ENCODE peak calls at places on chromosomes 16 and 17, in seven cellular contexts. V is colonic mucosa; G is AG09309; S is esophagus muscularis mucosa; H is prostate gland; R is astrocyte of the spinal cord; L is CD8-positive, alpha-beta T cell. I is an unnamed sample.
A peak's percentile ranks its signal among the peaks of the same experiment; 100 is the strongest.

GRCh38 chr16:14957576-14958322 is 17.1 kb upstream of the PDXDC1 start:
- DNase-seq in V (no peak), G (no peak), S (no peak), H (no peak), R (no peak), L (no peak), I (no peak)

GRCh38 chr16:11254913-11255736 is 879 bp downstream of the SOCS1 start:
- DNase-seq in V (peak; percentile 49), G (no peak), S (no peak), H (peak; percentile 24), R (peak; percentile 48), L (peak; percentile 57), I (no peak)

GRCh38 chr16:71594000-71594646 is 17.2 kb upstream of the TAT start:
- DNase-seq in V (no peak), G (no peak), S (no peak), H (no peak), R (no peak), L (no peak), I (no peak)

GRCh38 chr16:49596699-49597291 is 223.2 kb downstream of the C16orf78 start:
- DNase-seq in V (no peak), G (no peak), S (no peak), H (no peak), R (peak; percentile 23), L (no peak), I (no peak)

GRCh38 chr17:80223142-80223815 is 3.1 kb downstream of the SLC26A11 start:
- DNase-seq in V (no peak), G (no peak), S (no peak), H (no peak), R (no peak), L (no peak), I (no peak)

GRCh38 chr16:81616321-81617020 is 162.6 kb upstream of the PLCG2 start:
- DNase-seq in V (peak; percentile 60), G (no peak), S (no peak), H (peak; percentile 71), R (peak; percentile 72), L (peak; percentile 62), I (no peak)

GRCh38 chr17:42180922-42181850 is at the start of gene KCNH4:
- DNase-seq in V (peak; percentile 74), G (peak; percentile 16), S (no peak), H (peak; percentile 38), R (peak; percentile 47), L (peak; percentile 67), I (no peak)

GRCh38 chr17:29162909-29163341 is 17.3 kb downstream of the MYO18A start:
- DNase-seq in V (no peak), G (no peak), S (no peak), H (no peak), R (no peak), L (no peak), I (no peak)

GRCh38 chr17:37752482-37752881 is 7.6 kb upstream of the HNF1B start:
- DNase-seq in V (no peak), G (peak; percentile 59), S (no peak), H (no peak), R (peak; percentile 70), L (no peak), I (peak; percentile 81)

GRCh38 chr16:70661918-70662641 is 15.7 kb downstream of the IL34 start:
- DNase-seq in V (no peak), G (no peak), S (no peak), H (no peak), R (peak; percentile 58), L (no peak), I (no peak)

GRCh38 chr16:23088018-23088417 is 61.2 kb downstream of the USP31 start:
- DNase-seq in V (no peak), G (no peak), S (no peak), H (no peak), R (no peak), L (no peak), I (no peak)

GRCh38 chr16:46748775-46749705 is 896 bp upstream of the MYLK3 start:
- DNase-seq in V (no peak), G (no peak), S (no peak), H (no peak), R (no peak), L (no peak), I (no peak)

GRCh38 chr16:72241930-72242329 is 70.0 kb upstream of the PMFBP1 start:
- DNase-seq in V (peak; percentile 31), G (no peak), S (no peak), H (peak; percentile 8), R (peak; percentile 59), L (no peak), I (no peak)

GRCh38 chr17:17635126-17635525 is 43.6 kb upstream of the PEMT start:
- DNase-seq in V (no peak), G (no peak), S (no peak), H (no peak), R (no peak), L (no peak), I (no peak)

GRCh38 chr17:1386265-1386664 is 13.8 kb downstream of the YWHAE start:
- DNase-seq in V (no peak), G (no peak), S (no peak), H (no peak), R (no peak), L (no peak), I (no peak)

GRCh38 chr16:30543067-30543466 is 8.4 kb upstream of the ZNF747 start:
- DNase-seq in V (no peak), G (no peak), S (no peak), H (no peak), R (no peak), L (no peak), I (no peak)

GRCh38 chr17:7748098-7748775 is 30.7 kb downstream of the DNAH2 start:
- DNase-seq in V (no peak), G (no peak), S (no peak), H (no peak), R (peak; percentile 15), L (no peak), I (no peak)

GRCh38 chr17:77704048-77704815 is 254.3 kb upstream of the TNRC6C start:
- DNase-seq in V (no peak), G (no peak), S (no peak), H (no peak), R (no peak), L (no peak), I (no peak)

GRCh38 chr17:76370261-76370993 is 14.0 kb upstream of the SPHK1 start:
- DNase-seq in V (no peak), G (peak; percentile 92), S (no peak), H (peak; percentile 29), R (peak; percentile 95), L (no peak), I (no peak)

GRCh38 chr17:61816538-61816937 is 46.8 kb downstream of the BRIP1 start:
- DNase-seq in V (no peak), G (no peak), S (no peak), H (no peak), R (no peak), L (no peak), I (no peak)

GRCh38 chr17:51341457-51341856 is 81.1 kb downstream of the UTP18 start:
- DNase-seq in V (no peak), G (no peak), S (no peak), H (no peak), R (no peak), L (no peak), I (no peak)

GRCh38 chr17:66461343-66461995 is 159.1 kb downstream of the PRKCA start:
- DNase-seq in V (no peak), G (no peak), S (no peak), H (no peak), R (no peak), L (no peak), I (no peak)

GRCh38 chr17:64200080-64201042 is 62.7 kb downstream of the TEX2 start:
- DNase-seq in V (no peak), G (no peak), S (no peak), H (no peak), R (peak; percentile 30), L (no peak), I (no peak)

GRCh38 chr16:72399811-72400210 is 227.9 kb upstream of the PMFBP1 start:
- DNase-seq in V (no peak), G (no peak), S (no peak), H (no peak), R (no peak), L (no peak), I (no peak)

GRCh38 chr17:56594528-56595418 is 1.3 kb downstream of the NOG start:
- DNase-seq in V (no peak), G (no peak), S (no peak), H (no peak), R (peak; percentile 5), L (no peak), I (no peak)

GRCh38 chr17:65018612-65019290 is 37.8 kb downstream of the GNA13 start:
- DNase-seq in V (no peak), G (no peak), S (no peak), H (no peak), R (no peak), L (no peak), I (no peak)

GRCh38 chr16:79915264-79916160 is 315.0 kb upstream of the MAF start:
- DNase-seq in V (no peak), G (no peak), S (no peak), H (no peak), R (no peak), L (no peak), I (no peak)

GRCh38 chr16:52617591-52617990 is 70.6 kb upstream of the TOX3 start:
- DNase-seq in V (no peak), G (no peak), S (no peak), H (no peak), R (no peak), L (no peak), I (no peak)

GRCh38 chr16:52618753-52619497 is 72.0 kb upstream of the TOX3 start:
- DNase-seq in V (no peak), G (no peak), S (no peak), H (no peak), R (no peak), L (no peak), I (no peak)

GRCh38 chr16:52611817-52612673 is 65.1 kb upstream of the TOX3 start:
- DNase-seq in V (peak; percentile 80), G (no peak), S (no peak), H (no peak), R (no peak), L (no peak), I (peak; percentile 89)

GRCh38 chr16:52613508-52613907 is 66.6 kb upstream of the TOX3 start:
- DNase-seq in V (no peak), G (no peak), S (no peak), H (no peak), R (no peak), L (no peak), I (no peak)
- TF ChIP-seq CTCF in V (no peak), G (no peak), S (no peak), H (no peak), R (no peak), L (no peak), I (no peak)

GRCh38 chr17:40287159-40287493 is 553 bp upstream of the CDC6 start:
- DNase-seq in V (no peak), G (no peak), S (no peak), H (no peak), R (no peak), L (no peak), I (no peak)
- H3K4me3 ChIP-seq in V (no peak overlapping the region), G (no peak overlapping the region), S (peak overlapping the region; percentile 53), H (no peak overlapping the region), R (no peak overlapping the region), L (no peak overlapping the region), I (peak overlapping the region; percentile 14)

GRCh38 chr16:22030087-22030812 is 22.3 kb downstream of the MOSMO start:
- DNase-seq in V (no peak), G (no peak), S (no peak), H (no peak), R (no peak), L (no peak), I (no peak)
- TF ChIP-seq CTCF in V (no peak), G (no peak), S (no peak), H (no peak), R (no peak), L (no peak), I (no peak)

GRCh38 chr17:16491703-16492612 is at the start of gene LRRC75A:
- DNase-seq in V (peak; percentile 57), G (no peak), S (no peak), H (peak; percentile 21), R (no peak), L (peak; percentile 34), I (no peak)
- H3K4me3 ChIP-seq in V (peak within 1 kb of the TSS; percentile 79), G (peak within 1 kb of the TSS; percentile 30), S (peak within 1 kb of the TSS; percentile 66), H (peak within 1 kb of the TSS; percentile 55), R (peak within 1 kb of the TSS; percentile 29), L (peak within 1 kb of the TSS; percentile 56), I (peak within 1 kb of the TSS; percentile 39)